ENCODE peak calls at places on chromosome 21, in eight cellular contexts. One of them, this sample, is unnamed. For H3K4me1 and H3K9me3, the result is how much of the 10 kb centered on the place peaks cover.

GRCh38 chr21:16250282-16250681 is 520.5 kb downstream of the USP25 start:
- DNase-seq in tibial artery: no peak
- DNase-seq in body of pancreas: no peak
- DNase-seq in thoracic aorta: no peak
- DNase-seq in ovary: no peak
- DNase-seq in SK-N-SH: no peak
- DNase-seq in left ventricle myocardium inferior: no peak
- DNase-seq in right cardiac atrium: no peak
- DNase-seq in this sample: no peak

GRCh38 chr21:26837539-26837938 is 7.7 kb downstream of the ADAMTS1 start:
- DNase-seq in left ventricle myocardium inferior: no peak
- DNase-seq in right cardiac atrium: no peak
- DNase-seq in tibial artery: no peak
- DNase-seq in ovary: peak
- DNase-seq in body of pancreas: no peak
- DNase-seq in SK-N-SH: no peak
- DNase-seq in thoracic aorta: no peak
- DNase-seq in this sample: no peak

GRCh38 chr21:8991088-8991907 is 1530.1 kb upstream of the TPTE start:
- DNase-seq in SK-N-SH: no peak
- DNase-seq in left ventricle myocardium inferior: no peak
- DNase-seq in right cardiac atrium: peak
- DNase-seq in ovary: no peak
- DNase-seq in body of pancreas: no peak
- DNase-seq in thoracic aorta: no peak
- DNase-seq in tibial artery: no peak
- DNase-seq in this sample: peak

GRCh38 chr21:27155130-27155500 is 188.2 kb upstream of the ADAMTS5 start:
- DNase-seq in SK-N-SH: no peak
- DNase-seq in tibial artery: no peak
- DNase-seq in left ventricle myocardium inferior: no peak
- DNase-seq in right cardiac atrium: no peak
- DNase-seq in body of pancreas: no peak
- DNase-seq in ovary: no peak
- DNase-seq in thoracic aorta: no peak
- DNase-seq in this sample: no peak

GRCh38 chr21:33025471-33026298 is at the start of gene OLIG2:
- DNase-seq in ovary: no peak
- DNase-seq in body of pancreas: no peak
- DNase-seq in tibial artery: no peak
- DNase-seq in left ventricle myocardium inferior: no peak
- DNase-seq in right cardiac atrium: no peak
- DNase-seq in thoracic aorta: no peak
- DNase-seq in SK-N-SH: peak
- DNase-seq in this sample: peak

GRCh38 chr21:17514124-17514481 is 1.3 kb downstream of the CXADR start:
- DNase-seq in ovary: no peak
- DNase-seq in thoracic aorta: no peak
- DNase-seq in SK-N-SH: no peak
- DNase-seq in tibial artery: no peak
- DNase-seq in body of pancreas: no peak
- DNase-seq in right cardiac atrium: no peak
- DNase-seq in left ventricle myocardium inferior: no peak
- DNase-seq in this sample: peak

GRCh38 chr21:16533692-16534407 is 804.1 kb downstream of the USP25 start:
- DNase-seq in ovary: no peak
- DNase-seq in body of pancreas: no peak
- DNase-seq in left ventricle myocardium inferior: no peak
- DNase-seq in thoracic aorta: no peak
- DNase-seq in right cardiac atrium: no peak
- DNase-seq in SK-N-SH: no peak
- DNase-seq in tibial artery: no peak
- DNase-seq in this sample: no peak

GRCh38 chr21:14737922-14738321 is 191.8 kb upstream of the SAMSN1 start:
- DNase-seq in thoracic aorta: no peak
- DNase-seq in body of pancreas: peak
- DNase-seq in right cardiac atrium: no peak
- DNase-seq in SK-N-SH: peak
- DNase-seq in tibial artery: no peak
- DNase-seq in left ventricle myocardium inferior: no peak
- DNase-seq in ovary: no peak
- DNase-seq in this sample: no peak

GRCh38 chr21:26147535-26147934 is 23.0 kb downstream of the APP start:
- DNase-seq in tibial artery: no peak
- DNase-seq in SK-N-SH: no peak
- DNase-seq in body of pancreas: no peak
- DNase-seq in right cardiac atrium: no peak
- DNase-seq in left ventricle myocardium inferior: no peak
- DNase-seq in ovary: no peak
- DNase-seq in thoracic aorta: no peak
- DNase-seq in this sample: no peak

GRCh38 chr21:28832013-28832714 is 160.5 kb downstream of the LTN1 start:
- DNase-seq in SK-N-SH: no peak
- DNase-seq in tibial artery: no peak
- DNase-seq in left ventricle myocardium inferior: no peak
- DNase-seq in body of pancreas: no peak
- DNase-seq in thoracic aorta: no peak
- DNase-seq in right cardiac atrium: no peak
- DNase-seq in ovary: no peak
- DNase-seq in this sample: no peak

GRCh38 chr21:45940621-45941337 is 40.8 kb upstream of the COL6A1 start:
- DNase-seq in tibial artery: no peak
- DNase-seq in left ventricle myocardium inferior: no peak
- DNase-seq in ovary: no peak
- DNase-seq in thoracic aorta: no peak
- DNase-seq in SK-N-SH: peak
- DNase-seq in body of pancreas: no peak
- DNase-seq in right cardiac atrium: no peak
- DNase-seq in this sample: no peak

GRCh38 chr21:17819878-17820232 is 699 bp upstream of the C21orf91 start:
- DNase-seq in right cardiac atrium: no peak
- DNase-seq in SK-N-SH: peak
- DNase-seq in body of pancreas: no peak
- DNase-seq in left ventricle myocardium inferior: no peak
- DNase-seq in tibial artery: no peak
- DNase-seq in thoracic aorta: peak
- DNase-seq in ovary: no peak
- DNase-seq in this sample: no peak

DNA sequence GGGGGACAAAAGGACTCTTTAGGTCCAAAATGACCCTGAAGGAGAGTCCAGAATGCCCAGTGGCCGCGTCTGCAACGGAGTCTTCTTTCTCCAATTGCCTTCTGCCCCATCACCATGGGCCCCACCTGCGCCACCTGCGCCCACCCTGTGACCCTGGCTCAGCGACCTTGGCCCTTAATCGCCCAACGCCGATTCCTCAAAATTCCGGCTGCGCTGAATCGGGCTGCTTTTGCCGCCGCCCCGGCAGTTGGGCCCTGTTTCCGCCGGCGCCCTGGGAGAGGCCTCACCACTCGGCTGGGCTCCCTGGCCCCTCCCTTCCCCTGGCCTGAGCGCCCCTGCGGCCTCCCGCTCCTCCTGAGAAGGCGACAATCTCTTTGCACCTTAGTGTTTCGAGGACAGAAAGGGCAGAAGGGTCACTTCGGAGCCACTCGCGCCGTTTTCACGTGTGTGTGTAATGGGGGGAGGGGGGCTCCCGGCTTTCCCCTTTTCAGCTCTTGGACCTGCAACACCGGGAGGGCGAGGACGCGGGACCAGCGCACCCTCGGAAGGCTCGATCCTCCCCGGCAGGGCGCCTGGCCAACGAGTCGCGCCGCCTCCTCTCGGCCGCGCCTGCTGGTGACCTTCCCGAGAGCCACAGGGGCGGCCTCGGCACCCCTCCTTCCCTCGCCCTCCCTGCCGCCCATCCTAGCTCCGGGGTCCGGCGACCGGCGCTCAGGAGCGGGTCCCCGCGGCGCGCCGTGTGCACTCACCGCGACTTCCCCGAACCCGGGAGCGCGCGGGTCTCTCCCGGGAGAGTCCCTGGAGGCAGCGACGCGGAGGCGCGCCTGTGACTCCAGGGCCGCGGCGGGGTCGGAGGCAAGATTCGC is 522 bp upstream of the SIM2 start:
- DNase-seq in SK-N-SH: peak
- DNase-seq in thoracic aorta: no peak
- DNase-seq in tibial artery: no peak
- DNase-seq in ovary: no peak
- DNase-seq in left ventricle myocardium inferior: no peak
- DNase-seq in body of pancreas: no peak
- DNase-seq in right cardiac atrium: no peak
- DNase-seq in this sample: peak
- H3K4me1 ChIP-seq in SK-N-SH: under half
- H3K4me1 ChIP-seq in thoracic aorta: under half
- H3K4me1 ChIP-seq in tibial artery: under half
- H3K4me1 ChIP-seq in ovary: under half
- H3K4me1 ChIP-seq in left ventricle myocardium inferior: half or more
- H3K4me1 ChIP-seq in body of pancreas: half or more
- H3K4me1 ChIP-seq in right cardiac atrium: under half
- H3K4me1 ChIP-seq in this sample: under half

GRCh38 chr21:36113647-36114428 is 21.0 kb upstream of the CBR3 start:
- DNase-seq in left ventricle myocardium inferior: no peak
- DNase-seq in SK-N-SH: no peak
- DNase-seq in tibial artery: no peak
- DNase-seq in body of pancreas: no peak
- DNase-seq in ovary: no peak
- DNase-seq in thoracic aorta: no peak
- DNase-seq in right cardiac atrium: peak
- DNase-seq in this sample: no peak
- H3K4me3 ChIP-seq in left ventricle myocardium inferior: peak
- H3K4me3 ChIP-seq in SK-N-SH: no peak
- H3K4me3 ChIP-seq in tibial artery: no peak
- H3K4me3 ChIP-seq in body of pancreas: no peak
- H3K4me3 ChIP-seq in ovary: no peak
- H3K4me3 ChIP-seq in thoracic aorta: peak
- H3K4me3 ChIP-seq in right cardiac atrium: no peak
- H3K4me3 ChIP-seq in this sample: no peak

GRCh38 chr21:34174470-34174869 is 101.1 kb downstream of the MRPS6 start:
- DNase-seq in body of pancreas: no peak
- DNase-seq in ovary: no peak
- DNase-seq in thoracic aorta: no peak
- DNase-seq in right cardiac atrium: no peak
- DNase-seq in left ventricle myocardium inferior: no peak
- DNase-seq in tibial artery: no peak
- DNase-seq in SK-N-SH: no peak
- DNase-seq in this sample: no peak
- H3K9me3 ChIP-seq in body of pancreas: under half
- H3K9me3 ChIP-seq in ovary: under half
- H3K9me3 ChIP-seq in thoracic aorta: under half
- H3K9me3 ChIP-seq in right cardiac atrium: under half
- H3K9me3 ChIP-seq in left ventricle myocardium inferior: under half
- H3K9me3 ChIP-seq in tibial artery: under half
- H3K9me3 ChIP-seq in SK-N-SH: under half
- H3K9me3 ChIP-seq in this sample: under half

GRCh38 chr21:38997756-38998155 is 185.5 kb downstream of the PSMG1 start:
- DNase-seq in tibial artery: no peak
- DNase-seq in ovary: no peak
- DNase-seq in right cardiac atrium: no peak
- DNase-seq in SK-N-SH: no peak
- DNase-seq in thoracic aorta: no peak
- DNase-seq in left ventricle myocardium inferior: no peak
- DNase-seq in body of pancreas: no peak
- DNase-seq in this sample: no peak

GRCh38 chr21:39000496-39000895 is 182.8 kb downstream of the PSMG1 start:
- DNase-seq in ovary: no peak
- DNase-seq in SK-N-SH: no peak
- DNase-seq in body of pancreas: no peak
- DNase-seq in tibial artery: no peak
- DNase-seq in right cardiac atrium: peak
- DNase-seq in thoracic aorta: no peak
- DNase-seq in left ventricle myocardium inferior: no peak
- DNase-seq in this sample: peak

GRCh38 chr21:38997051-38997450 is 186.2 kb downstream of the PSMG1 start:
- DNase-seq in thoracic aorta: no peak
- DNase-seq in left ventricle myocardium inferior: no peak
- DNase-seq in SK-N-SH: no peak
- DNase-seq in right cardiac atrium: no peak
- DNase-seq in tibial artery: no peak
- DNase-seq in body of pancreas: no peak
- DNase-seq in ovary: no peak
- DNase-seq in this sample: no peak

GRCh38 chr21:39001341-39001740 is 181.9 kb downstream of the PSMG1 start:
- DNase-seq in right cardiac atrium: no peak
- DNase-seq in thoracic aorta: no peak
- DNase-seq in body of pancreas: no peak
- DNase-seq in SK-N-SH: no peak
- DNase-seq in tibial artery: no peak
- DNase-seq in left ventricle myocardium inferior: no peak
- DNase-seq in ovary: no peak
- DNase-seq in this sample: no peak

GRCh38 chr21:38999148-38999547 is 184.1 kb downstream of the PSMG1 start:
- DNase-seq in tibial artery: no peak
- DNase-seq in ovary: no peak
- DNase-seq in right cardiac atrium: no peak
- DNase-seq in body of pancreas: no peak
- DNase-seq in SK-N-SH: peak
- DNase-seq in thoracic aorta: no peak
- DNase-seq in left ventricle myocardium inferior: no peak
- DNase-seq in this sample: no peak
- H3K4me1 ChIP-seq in tibial artery: under half
- H3K4me1 ChIP-seq in ovary: under half
- H3K4me1 ChIP-seq in right cardiac atrium: under half
- H3K4me1 ChIP-seq in body of pancreas: under half
- H3K4me1 ChIP-seq in SK-N-SH: under half
- H3K4me1 ChIP-seq in thoracic aorta: under half
- H3K4me1 ChIP-seq in left ventricle myocardium inferior: half or more
- H3K4me1 ChIP-seq in this sample: under half

GRCh38 chr21:34885125-34885524 is 164.0 kb downstream of the RUNX1 start:
- DNase-seq in ovary: no peak
- DNase-seq in thoracic aorta: no peak
- DNase-seq in tibial artery: no peak
- DNase-seq in right cardiac atrium: no peak
- DNase-seq in left ventricle myocardium inferior: no peak
- DNase-seq in SK-N-SH: no peak
- DNase-seq in body of pancreas: no peak
- DNase-seq in this sample: no peak
- H3K4me3 ChIP-seq in ovary: peak
- H3K4me3 ChIP-seq in thoracic aorta: peak
- H3K4me3 ChIP-seq in tibial artery: peak
- H3K4me3 ChIP-seq in right cardiac atrium: peak
- H3K4me3 ChIP-seq in left ventricle myocardium inferior: peak
- H3K4me3 ChIP-seq in SK-N-SH: peak
- H3K4me3 ChIP-seq in body of pancreas: no peak
- H3K4me3 ChIP-seq in this sample: peak

GRCh38 chr21:30168086-30168485 is 1.5 kb upstream of the CLDN17 start:
- DNase-seq in right cardiac atrium: no peak
- DNase-seq in tibial artery: no peak
- DNase-seq in body of pancreas: no peak
- DNase-seq in ovary: no peak
- DNase-seq in SK-N-SH: no peak
- DNase-seq in left ventricle myocardium inferior: no peak
- DNase-seq in thoracic aorta: no peak
- DNase-seq in this sample: no peak
- H3K9me3 ChIP-seq in right cardiac atrium: under half
- H3K9me3 ChIP-seq in tibial artery: under half
- H3K9me3 ChIP-seq in body of pancreas: under half
- H3K9me3 ChIP-seq in ovary: under half
- H3K9me3 ChIP-seq in SK-N-SH: under half
- H3K9me3 ChIP-seq in left ventricle myocardium inferior: under half
- H3K9me3 ChIP-seq in thoracic aorta: under half
- H3K9me3 ChIP-seq in this sample: under half